ENCODE peak calls at places on chromosomes 7 and 10, in four cellular contexts. F is HCT116, J is GM12878, L is K562. E is an unnamed sample.
A peak's percentile ranks its signal among the peaks of the same experiment; 100 is the strongest.

GRCh38 chr7:11726251-11727155 is 105.5 kb downstream of the THSD7A start:
- DNase-seq in F (no peak), J (no peak), L (no peak), E (no peak)

GRCh38 chr7:25037325-25037724 is 57.3 kb upstream of the OSBPL3 start:
- DNase-seq in F (no peak), J (no peak), L (no peak), E (no peak)

GRCh38 chr10:118139321-118139720 is 92.6 kb upstream of the RAB11FIP2 start:
- DNase-seq in F (no peak), J (no peak), L (no peak), E (no peak)

GRCh38 chr7:5248201-5248885 is 34.4 kb upstream of the SLC29A4 start:
- DNase-seq in F (no peak), J (no peak), L (peak; percentile 54), E (no peak)

GRCh38 chr7:116455009-116455408 is 44.5 kb upstream of the CAV2 start:
- DNase-seq in F (no peak), J (no peak), L (no peak), E (no peak)

GRCh38 chr10:104291439-104291951 is 22.5 kb downstream of the GSTO2 start:
- DNase-seq in F (peak; percentile 73), J (peak; percentile 40), L (peak; percentile 86), E (peak; percentile 56)

GRCh38 chr10:6878067-6878412 is 298.0 kb upstream of the PRKCQ start:
- DNase-seq in F (no peak), J (no peak), L (peak; percentile 3), E (no peak)

GRCh38 chr10:30039567-30039966 is 19.8 kb downstream of the JCAD start:
- DNase-seq in F (no peak), J (no peak), L (no peak), E (no peak)

GRCh38 chr7:43290978-43291377 is 178.5 kb downstream of the HECW1 start:
- DNase-seq in F (no peak), J (no peak), L (no peak), E (no peak)

DNA sequence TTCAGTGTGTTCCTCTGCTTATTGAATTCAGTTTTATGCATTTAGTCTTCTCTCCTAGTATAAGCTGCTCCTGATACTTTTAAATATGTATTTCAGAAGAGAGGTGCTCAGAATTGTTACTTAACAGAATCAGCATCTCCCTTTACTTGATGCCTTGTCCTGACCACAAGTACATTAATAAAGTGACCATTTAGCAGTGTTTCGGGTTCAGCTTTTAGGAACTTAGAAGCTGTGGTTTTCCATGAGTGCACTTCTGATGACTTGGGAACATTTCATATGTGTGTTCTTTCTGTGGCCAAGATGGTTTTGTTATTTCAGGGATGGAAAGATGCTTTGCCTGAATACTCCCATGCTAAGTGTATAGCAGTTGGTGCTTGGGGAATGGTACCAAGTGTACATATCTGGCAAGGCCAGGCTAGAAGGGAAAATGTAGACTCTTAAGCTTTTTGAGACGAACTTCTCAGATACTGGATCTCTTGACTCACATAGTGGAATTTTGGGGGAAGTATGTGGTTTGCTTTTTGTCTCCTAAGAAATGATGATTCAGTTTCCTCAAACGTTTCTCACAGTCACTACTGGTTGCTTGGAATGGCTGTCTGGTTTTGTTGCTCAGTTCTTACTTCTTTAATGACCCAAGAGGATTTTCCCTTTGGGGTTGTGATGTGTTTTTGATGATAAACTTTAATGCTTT is 17.2 kb downstream of the SGPL1 start:
- DNase-seq in F (no peak), J (no peak), L (peak; percentile 23), E (no peak)
- TF ChIP-seq JUND in F (no peak), J (no peak), L (peak; percentile 41), E (no peak)

GRCh38 chr7:151592330-151592729 is 72.6 kb upstream of the RHEB start:
- DNase-seq in F (no peak), J (no peak), L (no peak), E (no peak)

GRCh38 chr7:151590801-151591771 is 71.4 kb upstream of the RHEB start:
- DNase-seq in F (no peak), J (no peak), L (no peak), E (no peak)

GRCh38 chr7:151590071-151590800 is 70.5 kb upstream of the RHEB start:
- DNase-seq in F (no peak), J (peak; percentile 46), L (no peak), E (no peak)

GRCh38 chr7:151591866-151592265 is 72.2 kb upstream of the RHEB start:
- DNase-seq in F (no peak), J (no peak), L (no peak), E (no peak)

GRCh38 chr7:151592868-151593486 is 73.3 kb upstream of the RHEB start:
- DNase-seq in F (peak; percentile 47), J (no peak), L (no peak), E (no peak)
- TF ChIP-seq JUND in F (peak; percentile 84), J (no peak), L (no peak), E (no peak)

DNA sequence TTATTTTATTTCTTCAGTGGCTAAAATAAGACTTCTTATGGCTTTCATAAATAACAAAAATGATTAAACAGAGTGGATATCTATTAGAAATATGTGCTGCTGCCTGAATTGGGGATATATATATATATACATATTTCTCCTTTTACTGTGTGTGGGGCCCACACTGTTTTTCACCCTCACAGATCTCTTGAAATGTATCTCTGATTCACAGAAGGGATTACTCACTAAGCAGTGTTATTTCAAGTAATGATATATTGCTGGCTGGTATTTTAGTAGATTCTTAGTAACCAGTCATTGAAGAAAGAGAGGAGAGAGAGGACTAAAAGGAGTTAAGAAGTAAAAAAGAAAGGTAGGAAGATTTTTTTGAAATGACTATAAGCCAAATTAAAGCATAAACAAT is 308.6 kb upstream of the NRP1 start:
- DNase-seq in F (no peak), J (no peak), L (no peak), E (no peak)
- TF ChIP-seq JUND in F (no peak), J (no peak), L (no peak), E (no peak)

GRCh38 chr10:25082276-25083204 is 66.1 kb downstream of the THNSL1 start:
- DNase-seq in F (no peak), J (no peak), L (no peak), E (no peak)
- TF ChIP-seq JUND in F (no peak), J (no peak), L (no peak), E (no peak)

GRCh38 chr7:142885311-142886230 is at the start of gene TRPV6:
- DNase-seq in F (peak; percentile 22), J (no peak), L (no peak), E (peak; percentile 70)
- TF ChIP-seq JUND in F (no peak), J (no peak), L (no peak), E (no peak)

DNA sequence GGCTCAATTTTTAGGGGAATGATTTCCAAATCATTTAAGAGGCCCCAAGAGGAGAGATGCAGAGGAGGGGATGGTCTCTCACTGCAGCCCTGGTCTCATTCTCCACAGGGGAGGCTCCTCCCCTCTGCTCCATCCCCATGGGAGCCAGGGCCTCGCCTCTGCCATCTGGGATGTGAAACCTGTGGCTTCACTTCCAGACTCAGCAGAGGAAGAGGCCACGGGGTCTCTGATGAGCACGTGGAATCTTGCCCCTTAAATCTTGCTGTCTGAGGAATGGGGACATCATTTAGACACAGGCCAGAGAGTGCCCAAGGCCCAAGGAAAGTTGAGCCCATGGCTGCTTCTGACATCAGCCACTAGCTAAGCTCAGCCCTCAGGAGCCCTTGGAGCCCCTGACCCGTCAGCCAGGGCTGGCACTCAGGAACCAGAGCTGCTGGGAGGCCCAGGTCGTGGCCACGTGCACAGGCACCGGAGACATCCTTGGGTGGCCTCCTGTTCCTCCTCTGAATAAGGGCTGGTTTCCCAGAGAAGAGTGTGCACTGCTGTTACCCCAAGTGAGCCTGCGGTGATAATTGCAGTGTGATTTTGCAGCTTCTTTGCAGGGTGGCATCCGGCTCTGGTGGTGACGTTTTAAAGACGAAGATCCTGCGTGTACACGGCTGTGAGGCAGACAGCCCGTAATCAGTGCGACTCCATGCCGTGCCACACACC is 50.5 kb downstream of the VIPR2 start:
- DNase-seq in F (no peak), J (no peak), L (no peak), E (no peak)
- TF ChIP-seq JUND in F (no peak), J (no peak), L (no peak), E (no peak)

GRCh38 chr7:35695628-35695888 is 623 bp upstream of the HERPUD2 start:
- DNase-seq in F (no peak), J (no peak), L (no peak), E (no peak)
- TF ChIP-seq JUND in F (no peak), J (no peak), L (no peak), E (no peak)